ENCODE peak calls at places on chromosomes 2 and 18, in five cellular contexts. Y is NB4, E is esophagus squamous epithelium, X is astrocyte of the cerebellum, G is body of pancreas. W is an unnamed sample.

GRCh38 chr18:79516441-79516931 is 120.8 kb downstream of the NFATC1 start:
- DNase-seq in Y (no peak), E (no peak), X (no peak), G (no peak), W (peak)

GRCh38 chr2:234502285-234502918 is 5.5 kb upstream of the ARL4C start:
- DNase-seq in Y (no peak), E (no peak), X (no peak), G (peak), W (no peak)

GRCh38 chr18:32358529-32358928 is 112.2 kb downstream of the GAREM1 start:
- DNase-seq in Y (no peak), E (no peak), X (no peak), G (peak), W (no peak)

GRCh38 chr18:24659837-24660720 is 199.6 kb downstream of the HRH4 start:
- DNase-seq in Y (no peak), E (no peak), X (no peak), G (peak), W (peak)

GRCh38 chr2:161373939-161374338 is 42.2 kb upstream of the TBR1 start:
- DNase-seq in Y (no peak), E (no peak), X (no peak), G (no peak), W (no peak)

GRCh38 chr2:43225093-43225787 is 1.2 kb downstream of the ZFP36L2 start:
- DNase-seq in Y (peak), E (no peak), X (no peak), G (peak), W (peak)

GRCh38 chr2:240425236-240425615 is 10.2 kb upstream of the GPC1 start:
- DNase-seq in Y (peak), E (no peak), X (no peak), G (no peak), W (no peak)

GRCh38 chr2:106108351-106108750 is 85.8 kb downstream of the UXS1 start:
- DNase-seq in Y (no peak), E (no peak), X (peak), G (no peak), W (no peak)

GRCh38 chr2:154720642-154721041 is 22.1 kb downstream of the KCNJ3 start:
- DNase-seq in Y (no peak), E (no peak), X (peak), G (no peak), W (no peak)

GRCh38 chr2:239326831-239327535 is 73.8 kb downstream of the HDAC4 start:
- DNase-seq in Y (peak), E (no peak), X (no peak), G (peak), W (no peak)

GRCh38 chr2:151306621-151307020 is 17.2 kb upstream of the NMI start:
- DNase-seq in Y (no peak), E (no peak), X (peak), G (no peak), W (no peak)

GRCh38 chr2:142165790-142166189 is 35.0 kb upstream of the LRP1B start:
- DNase-seq in Y (peak), E (no peak), X (no peak), G (no peak), W (no peak)

GRCh38 chr2:230723363-230723762 is 10.7 kb downstream of the CAB39 start:
- DNase-seq in Y (peak), E (no peak), X (no peak), G (no peak), W (no peak)

GRCh38 chr2:99942948-99943347 is 199.4 kb downstream of the AFF3 start:
- DNase-seq in Y (no peak), E (no peak), X (no peak), G (no peak), W (no peak)

GRCh38 chr2:233817305-233817980 is 36.9 kb downstream of the HJURP start:
- DNase-seq in Y (no peak), E (no peak), X (no peak), G (peak), W (peak)

GRCh38 chr2:1715184-1716012 is 28.9 kb downstream of the PXDN start:
- DNase-seq in Y (no peak), E (no peak), X (no peak), G (no peak), W (no peak)

GRCh38 chr18:51437280-51438271 is 240.1 kb upstream of the MEX3C start:
- DNase-seq in Y (no peak), E (no peak), X (no peak), G (no peak), W (no peak)

GRCh38 chr2:69789129-69789528 is 40.3 kb upstream of the GMCL1 start:
- DNase-seq in Y (no peak), E (no peak), X (peak), G (no peak), W (no peak)

GRCh38 chr2:47339745-47340541 is 63.0 kb upstream of the MSH2 start:
- DNase-seq in Y (peak), E (no peak), X (no peak), G (peak), W (no peak)

GRCh38 chr18:25058520-25058919 is 293.4 kb downstream of the ZNF521 start:
- DNase-seq in Y (no peak), E (no peak), X (no peak), G (no peak), W (no peak)

GRCh38 chr18:30451976-30452375 is 590.6 kb downstream of the DSC3 start:
- DNase-seq in Y (no peak), E (no peak), X (no peak), G (no peak), W (no peak)

GRCh38 chr2:227503433-227504406 is 31.8 kb downstream of the AGFG1 start:
- DNase-seq in Y (peak), E (no peak), X (no peak), G (peak), W (no peak)

GRCh38 chr2:142153601-142154000 is 22.8 kb upstream of the LRP1B start:
- DNase-seq in Y (no peak), E (no peak), X (peak), G (no peak), W (no peak)

GRCh38 chr18:48659188-48660009 is 120.6 kb downstream of the CTIF start:
- DNase-seq in Y (no peak), E (no peak), X (no peak), G (no peak), W (no peak)

GRCh38 chr2:95347681-95348608 is 50.8 kb downstream of the KCNIP3 start:
- DNase-seq in Y (no peak), E (no peak), X (no peak), G (no peak), W (no peak)

GRCh38 chr2:178280261-178280852 is 86.0 kb downstream of the OSBPL6 start:
- DNase-seq in Y (peak), E (no peak), X (peak), G (peak), W (no peak)

GRCh38 chr18:48066225-48066652 is 135.8 kb upstream of the SMAD2 start:
- DNase-seq in Y (no peak), E (no peak), X (no peak), G (no peak), W (peak)

GRCh38 chr2:127398239-127398590 is 10.4 kb upstream of the MAP3K2 start:
- DNase-seq in Y (peak), E (no peak), X (peak), G (peak), W (no peak)

DNA sequence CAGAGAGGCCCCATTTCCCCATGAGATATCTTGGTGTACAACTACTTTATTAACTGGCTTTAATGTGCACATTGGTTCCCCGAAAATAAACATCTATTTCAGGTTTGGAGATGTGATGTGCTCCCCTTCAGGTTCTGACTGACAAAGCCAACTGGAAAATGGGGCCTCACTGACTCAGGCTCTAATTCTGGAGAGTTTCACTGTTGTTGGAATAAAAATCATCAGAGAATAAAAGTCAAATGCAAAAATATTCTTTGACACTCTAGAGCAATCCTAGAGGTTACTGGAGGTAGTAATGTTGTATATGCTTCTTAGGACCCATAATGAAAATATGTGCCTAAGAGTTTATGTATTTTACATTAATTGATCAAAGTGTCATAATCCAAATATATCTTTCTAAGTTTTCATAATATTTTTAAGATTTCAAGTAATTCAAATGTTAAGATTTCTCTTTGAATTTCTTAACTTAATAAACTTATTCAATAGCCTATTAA is 189.9 kb upstream of the COL3A1 start:
- DNase-seq in Y (no peak), E (no peak), X (no peak), G (no peak), W (no peak)
- TF ChIP-seq CTCF in Y (no peak), E (no peak), X (no peak), G (no peak), W (no peak)

GRCh38 chr2:180983468-180984388 is 3.3 kb downstream of the UBE2E3 start:
- DNase-seq in Y (peak), E (no peak), X (peak), G (peak), W (no peak)

GRCh38 chr2:180990794-180991193 is 10.4 kb downstream of the UBE2E3 start:
- DNase-seq in Y (no peak), E (no peak), X (no peak), G (no peak), W (no peak)

GRCh38 chr2:180985771-180986395 is 5.5 kb downstream of the UBE2E3 start:
- DNase-seq in Y (peak), E (no peak), X (no peak), G (no peak), W (no peak)

GRCh38 chr2:180990337-180990736 is 9.9 kb downstream of the UBE2E3 start:
- DNase-seq in Y (no peak), E (no peak), X (no peak), G (no peak), W (no peak)

GRCh38 chr2:180987146-180987545 is 6.7 kb downstream of the UBE2E3 start:
- DNase-seq in Y (no peak), E (no peak), X (no peak), G (no peak), W (no peak)
- TF ChIP-seq CTCF in Y (no peak), E (no peak), X (no peak), G (no peak), W (no peak)

GRCh38 chr2:169280502-169280901 is 81.8 kb downstream of the LRP2 start:
- DNase-seq in Y (no peak), E (no peak), X (no peak), G (no peak), W (no peak)

GRCh38 chr2:169272035-169272434 is 90.3 kb downstream of the LRP2 start:
- DNase-seq in Y (no peak), E (no peak), X (no peak), G (no peak), W (no peak)

DNA sequence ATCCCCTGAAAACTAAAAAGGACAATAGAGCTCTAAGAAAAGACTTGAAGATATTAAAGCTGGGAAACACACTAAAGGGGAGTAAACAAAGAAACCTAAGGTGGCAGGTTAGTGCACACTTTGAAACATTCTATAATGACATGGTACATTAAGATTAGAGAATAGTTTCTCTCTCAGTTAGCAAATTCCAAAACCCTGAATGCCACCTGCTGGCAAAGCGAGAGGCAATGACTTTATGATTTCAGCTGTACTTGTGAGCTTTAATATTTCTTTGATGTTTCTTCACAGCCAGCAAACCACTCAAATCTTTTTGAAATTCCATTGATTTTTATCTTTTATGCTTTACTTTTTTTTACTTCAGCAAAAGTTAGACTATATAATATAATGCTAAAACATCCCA is 86.3 kb downstream of the LRP2 start:
- DNase-seq in Y (peak), E (no peak), X (no peak), G (no peak), W (no peak)
- TF ChIP-seq CTCF in Y (peak), E (no peak), X (peak), G (no peak), W (no peak)

GRCh38 chr18:9788140-9788539 is 80.0 kb downstream of the RAB31 start:
- DNase-seq in Y (no peak), E (no peak), X (no peak), G (no peak), W (no peak)

GRCh38 chr18:9788860-9789259 is 80.8 kb downstream of the RAB31 start:
- DNase-seq in Y (no peak), E (no peak), X (no peak), G (no peak), W (no peak)

GRCh38 chr18:9796933-9797549 is 88.7 kb upstream of the TXNDC2 start:
- DNase-seq in Y (no peak), E (no peak), X (no peak), G (no peak), W (no peak)

GRCh38 chr18:9790261-9790660 is 82.2 kb downstream of the RAB31 start:
- DNase-seq in Y (no peak), E (no peak), X (no peak), G (no peak), W (no peak)

GRCh38 chr18:9792565-9793226 is 84.6 kb downstream of the RAB31 start:
- DNase-seq in Y (peak), E (no peak), X (no peak), G (no peak), W (no peak)
- TF ChIP-seq CTCF in Y (peak), E (no peak), X (peak), G (no peak), W (peak)